ENCODE peak calls at places on chromosomes 11 and 22, in four cellular contexts. R, D, Y and P are unnamed samples.

GRCh38 chr11:20289732-20290131 is 73.8 kb upstream of the HTATIP2 start:
- DNase-seq in Y (no peak), R (no peak), D (no peak), P (no peak)

GRCh38 chr11:17526931-17527660 is 17.1 kb downstream of the USH1C start:
- DNase-seq in Y (no peak), D (no peak), R (no peak), P (no peak)

GRCh38 chr11:74570266-74571061 is 21.9 kb upstream of the POLD3 start:
- DNase-seq in R (no peak), Y (peak; percentile 41), D (peak; percentile 48), P (no peak)

GRCh38 chr11:65506770-65507485 is 8.1 kb downstream of the MALAT1 start:
- DNase-seq in Y (peak; percentile 43), R (peak; percentile 32), D (peak; percentile 62), P (peak; percentile 83)

GRCh38 chr11:128776434-128777284 is 82.8 kb downstream of the FLI1 start:
- DNase-seq in R (no peak), Y (peak; percentile 34), D (peak; percentile 50), P (no peak)

GRCh38 chr11:120304526-120304925 is 20.6 kb upstream of the TLCD5 start:
- DNase-seq in D (no peak), Y (no peak), R (no peak), P (no peak)

GRCh38 chr22:26712158-26712557 is 54.8 kb downstream of the MIAT start:
- DNase-seq in R (no peak), Y (no peak), D (no peak), P (no peak)

GRCh38 chr11:65427691-65428577 is 5.3 kb downstream of the NEAT1 start:
- DNase-seq in R (peak; percentile 40), D (peak; percentile 41), Y (peak; percentile 85), P (no peak)

GRCh38 chr11:124902616-124903015 is 5.0 kb upstream of the ROBO4 start:
- DNase-seq in Y (no peak), D (no peak), R (no peak), P (no peak)

GRCh38 chr22:46193898-46194310 is 43.6 kb downstream of the PPARA start:
- DNase-seq in D (no peak), R (no peak), Y (no peak), P (no peak)

GRCh38 chr22:44192098-44192810 is 11.5 kb downstream of the PARVG start:
- DNase-seq in R (no peak), D (peak; percentile 23), Y (no peak), P (no peak)

GRCh38 chr11:26992031-26992541 is 1.8 kb upstream of the FIBIN start:
- DNase-seq in Y (peak; percentile 80), R (no peak), D (no peak), P (no peak)

GRCh38 chr11:2569321-2569721 is 124.5 kb downstream of the KCNQ1 start:
- DNase-seq in R (no peak), D (no peak), Y (no peak), P (peak; percentile 40)

GRCh38 chr22:48475661-48476345 is 1351.9 kb downstream of the BRD1 start:
- DNase-seq in D (peak; percentile 30), R (no peak), Y (no peak), P (no peak)

GRCh38 chr11:70185348-70186055 is 17.6 kb upstream of the FADD start:
- DNase-seq in R (no peak), Y (no peak), D (no peak), P (no peak)

GRCh38 chr11:43756575-43756974 is 76.0 kb downstream of the HSD17B12 start:
- DNase-seq in Y (peak; percentile 79), D (no peak), R (no peak), P (no peak)

GRCh38 chr11:13462311-13462927 is 603 bp downstream of the BTBD10 start:
- DNase-seq in Y (peak; percentile 34), R (peak; percentile 42), D (peak; percentile 69), P (no peak)

GRCh38 chr22:30785527-30785926 is 90.9 kb downstream of the OSBP2 start:
- DNase-seq in R (no peak), D (no peak), Y (no peak), P (no peak)

GRCh38 chr11:34654491-34655334 is 33.8 kb downstream of the EHF start:
- DNase-seq in D (peak; percentile 68), R (no peak), Y (peak; percentile 75), P (no peak)

GRCh38 chr11:131867457-131868257 is 497.2 kb downstream of the NTM start:
- DNase-seq in Y (peak; percentile 82), D (peak; percentile 87), R (peak; percentile 53), P (peak; percentile 63)